ENCODE peak calls at places on chromosomes 11 and 22, in six cellular contexts. Y is IMR-90, D is H9, B is H1, H is neuronal stem cell, F is mesenchymal stem cell. P is an unnamed sample.

GRCh38 chr11:47182380-47182779 is 3.9 kb downstream of the PACSIN3 start:
- DNase-seq in Y (no peak), D (no peak), B (no peak), H (no peak), F (no peak), P (no peak)

GRCh38 chr11:126311464-126312291 is 7.8 kb downstream of the DCPS start:
- DNase-seq in Y (no peak), D (no peak), B (no peak), H (no peak), F (no peak), P (no peak)

GRCh38 chr22:42284230-42284591 is 13.8 kb upstream of the TCF20 start:
- DNase-seq in Y (no peak), D (no peak), B (no peak), H (no peak), F (no peak), P (no peak)

GRCh38 chr22:48084041-48084748 is 1321.7 kb downstream of the TBC1D22A start:
- DNase-seq in Y (no peak), D (no peak), B (no peak), H (no peak), F (no peak), P (no peak)

GRCh38 chr22:44130076-44130711 is 50.5 kb upstream of the PARVG start:
- DNase-seq in Y (peak; percentile 17), D (no peak), B (no peak), H (no peak), F (no peak), P (no peak)

GRCh38 chr22:42430486-42431125 is 1.6 kb downstream of the NFAM1 start:
- DNase-seq in Y (no peak), D (no peak), B (no peak), H (no peak), F (no peak), P (no peak)

GRCh38 chr22:27980424-27981148 is 61.5 kb upstream of the PITPNB start:
- DNase-seq in Y (no peak), D (peak; percentile 76), B (no peak), H (no peak), F (no peak), P (no peak)

GRCh38 chr11:17531818-17532131 is 12.4 kb downstream of the USH1C start:
- DNase-seq in Y (peak; percentile 64), D (no peak), B (no peak), H (no peak), F (no peak), P (no peak)

GRCh38 chr22:26942301-26942927 is 285.0 kb downstream of the MIAT start:
- DNase-seq in Y (no peak), D (no peak), B (no peak), H (peak; percentile 35), F (no peak), P (peak; percentile 2)

GRCh38 chr22:37330200-37331033 is 48.1 kb downstream of the CYTH4 start:
- DNase-seq in Y (peak; percentile 90), D (peak; percentile 95), B (peak; percentile 69), H (peak; percentile 88), F (peak; percentile 92), P (no peak)

GRCh38 chr22:26429458-26430238 is 588 bp downstream of the ASPHD2 start:
- DNase-seq in Y (no peak), D (no peak), B (no peak), H (no peak), F (no peak), P (peak; percentile 52)

GRCh38 chr22:33908201-33909074 is 11.8 kb downstream of the LARGE1 start:
- DNase-seq in Y (no peak), D (no peak), B (no peak), H (no peak), F (no peak), P (no peak)

GRCh38 chr11:33687733-33688479 is 12.7 kb downstream of the C11orf91 start:
- DNase-seq in Y (peak; percentile 78), D (no peak), B (no peak), H (peak; percentile 57), F (peak; percentile 76), P (peak; percentile 72)

GRCh38 chr11:416757-417621 is 2.2 kb upstream of the SIGIRR start:
- DNase-seq in Y (no peak), D (peak; percentile 89), B (peak; percentile 50), H (no peak), F (peak; percentile 49), P (peak; percentile 86)

GRCh38 chr22:19206287-19206686 is 27.8 kb upstream of the SLC25A1 start:
- DNase-seq in Y (no peak), D (no peak), B (no peak), H (no peak), F (no peak), P (no peak)

GRCh38 chr22:48485144-48486135 is 1342.2 kb downstream of the BRD1 start:
- DNase-seq in Y (no peak), D (peak; percentile 31), B (no peak), H (no peak), F (no peak), P (no peak)

GRCh38 chr11:123060265-123061000 is 1.5 kb downstream of the HSPA8 start:
- DNase-seq in Y (no peak), D (no peak), B (no peak), H (no peak), F (no peak), P (no peak)

GRCh38 chr11:1672613-1673400 is 24.2 kb upstream of the KRTAP5-6 start:
- DNase-seq in Y (no peak), D (no peak), B (no peak), H (no peak), F (no peak), P (no peak)

DNA sequence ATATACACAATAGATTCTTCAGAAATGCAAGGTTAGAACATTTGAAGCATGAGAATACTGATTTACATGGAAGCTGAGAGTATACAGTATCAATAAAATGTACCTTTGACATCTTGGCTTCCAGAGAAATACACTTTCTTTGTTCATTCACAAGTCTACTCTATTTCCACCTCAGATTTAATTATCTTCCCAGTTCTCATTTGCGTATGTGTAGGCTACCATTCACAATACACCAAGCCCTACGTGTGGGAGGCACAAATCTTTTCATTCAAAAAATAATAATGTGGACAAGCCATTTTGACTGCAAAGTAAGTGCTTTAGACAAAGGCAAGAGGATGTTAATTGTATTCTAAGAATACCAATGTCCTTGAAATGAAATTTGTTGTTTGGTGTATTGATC is 132.7 kb upstream of the MTMR2 start:
- DNase-seq in Y (no peak), D (no peak), B (no peak), H (no peak), F (no peak), P (no peak)
- H2BK120ac ChIP-seq in Y (peak overlapping the region; percentile 63), D (no peak overlapping the region), B (no peak overlapping the region), H (no peak overlapping the region), F (no peak overlapping the region), P (no peak overlapping the region)

GRCh38 chr11:134202661-134203060 is 21.1 kb downstream of the NCAPD3 start:
- DNase-seq in Y (no peak), D (no peak), B (no peak), H (no peak), F (no peak), P (peak; percentile 81)

GRCh38 chr11:134207538-134208239 is 16.1 kb downstream of the NCAPD3 start:
- DNase-seq in Y (no peak), D (peak; percentile 45), B (no peak), H (no peak), F (peak; percentile 35), P (no peak)

GRCh38 chr11:134200688-134201087 is 23.1 kb downstream of the NCAPD3 start:
- DNase-seq in Y (peak; percentile 59), D (no peak), B (no peak), H (no peak), F (no peak), P (peak; percentile 80)

GRCh38 chr11:134206185-134206584 is 17.6 kb downstream of the NCAPD3 start:
- DNase-seq in Y (no peak), D (no peak), B (no peak), H (no peak), F (no peak), P (no peak)

DNA sequence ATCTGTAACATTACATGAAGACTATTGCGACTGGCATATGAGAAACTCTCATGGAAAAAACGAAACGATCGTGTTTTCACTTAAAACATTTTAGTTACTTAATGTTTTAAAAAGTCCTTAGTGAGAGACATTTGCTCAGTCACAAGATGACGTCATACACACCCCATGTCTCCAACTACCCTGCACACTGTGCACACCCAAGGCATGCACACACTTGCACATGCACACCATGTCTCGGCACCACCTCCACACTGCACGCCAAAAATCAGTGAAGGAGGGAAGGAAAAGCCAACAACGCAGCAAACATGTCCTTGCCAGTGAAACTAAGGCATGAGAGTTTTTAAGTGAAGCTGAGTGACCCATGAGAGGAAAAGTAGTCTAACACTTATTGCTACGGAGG is 18.0 kb downstream of the NCAPD3 start:
- DNase-seq in Y (no peak), D (no peak), B (no peak), H (no peak), F (no peak), P (peak; percentile 26)
- H4K91ac ChIP-seq in Y (no peak overlapping the region), D (no peak overlapping the region), B (no peak overlapping the region), H (no peak overlapping the region), F (no peak overlapping the region), P (no peak overlapping the region)

GRCh38 chr11:57476223-57476882 is 16.0 kb downstream of the RTN4RL2 start:
- DNase-seq in Y (no peak), D (peak; percentile 43), B (no peak), H (no peak), F (no peak), P (no peak)
- H2BK120ac ChIP-seq in Y (no peak overlapping the region), D (no peak overlapping the region), B (no peak overlapping the region), H (no peak overlapping the region), F (no peak overlapping the region), P (no peak overlapping the region)

DNA sequence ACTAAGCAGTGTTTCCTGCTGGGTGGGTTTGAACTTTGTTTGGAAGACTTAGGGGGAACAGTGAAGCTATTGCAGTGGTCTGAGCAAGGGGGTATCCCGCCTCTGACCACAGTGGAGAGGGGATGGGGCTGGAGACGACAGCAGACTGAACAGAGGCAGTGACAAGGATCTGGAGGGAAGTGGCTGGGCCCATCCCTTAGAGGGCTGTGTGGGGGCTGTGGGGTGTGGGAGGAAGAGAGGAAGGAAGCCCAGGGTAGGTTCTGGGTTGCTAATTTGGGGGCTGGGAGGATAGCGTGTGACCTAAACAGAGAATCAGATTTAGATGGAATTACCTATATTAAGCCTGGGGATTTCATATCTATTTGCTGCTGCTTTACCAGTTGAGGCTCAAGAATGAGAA is 70.7 kb downstream of the BMAL1 start:
- DNase-seq in Y (no peak), D (no peak), B (no peak), H (no peak), F (no peak), P (no peak)
- H4K91ac ChIP-seq in Y (no peak overlapping the region), D (no peak overlapping the region), B (no peak overlapping the region), H (no peak overlapping the region), F (no peak overlapping the region), P (no peak overlapping the region)

GRCh38 chr22:35377735-35378134 is 3.2 kb upstream of the HMOX1 start:
- DNase-seq in Y (no peak), D (peak; percentile 58), B (no peak), H (no peak), F (no peak), P (no peak)
- H2BK120ac ChIP-seq in Y (peak overlapping the region; percentile 94), D (no peak overlapping the region), B (peak overlapping the region; percentile 67), H (no peak overlapping the region), F (peak overlapping the region; percentile 84), P (peak overlapping the region; percentile 84)

GRCh38 chr11:44537679-44538078 is 27.8 kb upstream of the CD82 start:
- DNase-seq in Y (no peak), D (no peak), B (no peak), H (no peak), F (no peak), P (no peak)
- H4K91ac ChIP-seq in Y (no peak overlapping the region), D (no peak overlapping the region), B (no peak overlapping the region), H (no peak overlapping the region), F (peak overlapping the region; percentile 20), P (no peak overlapping the region)